ENCODE peak calls at places on chromosomes 6 and 20, in four cellular contexts. N, T, K and U are unnamed samples.

GRCh38 chr6:52568320-52568719 is 8.5 kb downstream of the TRAM2 start:
- DNase-seq in N (no peak), T (no peak), K (no peak), U (no peak)

GRCh38 chr6:133983099-133983939 is 30.3 kb downstream of the TBPL1 start:
- DNase-seq in N (no peak), T (peak), K (no peak), U (peak)

GRCh38 chr20:19269737-19270325 is 57.4 kb downstream of the SLC24A3 start:
- DNase-seq in N (no peak), T (no peak), K (peak), U (no peak)

GRCh38 chr20:56631318-56631989 is 2.3 kb downstream of the TFAP2C start:
- DNase-seq in N (no peak), T (no peak), K (no peak), U (no peak)

GRCh38 chr6:3911614-3912336 is 62.6 kb downstream of the FAM50B start:
- DNase-seq in N (no peak), T (no peak), K (peak), U (no peak)

GRCh38 chr20:57973886-57974285 is 254.6 kb downstream of the ANKRD60 start:
- DNase-seq in N (no peak), T (no peak), K (no peak), U (no peak)

GRCh38 chr6:52255434-52255833 is 11.1 kb upstream of the IL17F start:
- DNase-seq in N (no peak), T (no peak), K (no peak), U (no peak)

GRCh38 chr20:23666698-23667097 is 22.1 kb downstream of the CST4 start:
- DNase-seq in N (no peak), T (no peak), K (no peak), U (no peak)

GRCh38 chr6:123808556-123808955 is 4.9 kb downstream of the NKAIN2 start:
- DNase-seq in N (no peak), T (no peak), K (no peak), U (no peak)

GRCh38 chr6:14635195-14635594 is 517.6 kb downstream of the CD83 start:
- DNase-seq in N (no peak), T (no peak), K (no peak), U (no peak)

GRCh38 chr20:51529758-51530157 is 12.8 kb downstream of the NFATC2 start:
- DNase-seq in N (peak), T (no peak), K (no peak), U (no peak)

GRCh38 chr6:22368794-22369193 is 72.0 kb upstream of the PRL start:
- DNase-seq in N (no peak), T (no peak), K (no peak), U (no peak)

GRCh38 chr20:51054233-51054632 is 31.3 kb upstream of the KCNG1 start:
- DNase-seq in N (no peak), T (no peak), K (no peak), U (no peak)

GRCh38 chr20:17557675-17558006 is 12.2 kb upstream of the DSTN start:
- DNase-seq in N (no peak), T (no peak), K (peak), U (no peak)

GRCh38 chr6:45156075-45156474 is 172.1 kb upstream of the RUNX2 start:
- DNase-seq in N (no peak), T (no peak), K (no peak), U (no peak)

GRCh38 chr20:58713801-58714339 is 21.3 kb downstream of the NPEPL1 start:
- DNase-seq in N (no peak), T (no peak), K (no peak), U (no peak)

GRCh38 chr6:68559052-68559451 is 76.0 kb upstream of the ADGRB3 start:
- DNase-seq in N (no peak), T (no peak), K (no peak), U (no peak)

GRCh38 chr6:118724211-118724610 is 72.8 kb upstream of the CEP85L start:
- DNase-seq in N (no peak), T (no peak), K (no peak), U (no peak)

GRCh38 chr20:41746635-41747034 is 128.5 kb upstream of the CHD6 start:
- DNase-seq in N (no peak), T (no peak), K (no peak), U (no peak)

GRCh38 chr6:130602151-130602770 is 224.9 kb upstream of the SMLR1 start:
- DNase-seq in N (no peak), T (no peak), K (peak), U (no peak)

GRCh38 chr6:111283707-111284106 is 196.4 kb downstream of the SLC16A10 start:
- DNase-seq in N (no peak), T (no peak), K (no peak), U (no peak)

GRCh38 chr6:37827603-37828265 is 8.2 kb downstream of the ZFAND3 start:
- DNase-seq in N (no peak), T (no peak), K (no peak), U (no peak)

GRCh38 chr20:38272961-38273360 is 12.4 kb upstream of the KIAA1755 start:
- DNase-seq in N (no peak), T (no peak), K (peak), U (no peak)

GRCh38 chr20:58199058-58199457 is 29.4 kb downstream of the ANKRD60 start:
- DNase-seq in N (no peak), T (no peak), K (no peak), U (no peak)

GRCh38 chr20:57215826-57216471 is 50.5 kb downstream of the BMP7 start:
- DNase-seq in N (no peak), T (no peak), K (no peak), U (no peak)

GRCh38 chr6:134495203-134495892 is 177.4 kb upstream of the SGK1 start:
- DNase-seq in N (no peak), T (no peak), K (no peak), U (no peak)

GRCh38 chr6:139253656-139254055 is 38.1 kb downstream of the TXLNB start:
- DNase-seq in N (no peak), T (no peak), K (no peak), U (no peak)

DNA sequence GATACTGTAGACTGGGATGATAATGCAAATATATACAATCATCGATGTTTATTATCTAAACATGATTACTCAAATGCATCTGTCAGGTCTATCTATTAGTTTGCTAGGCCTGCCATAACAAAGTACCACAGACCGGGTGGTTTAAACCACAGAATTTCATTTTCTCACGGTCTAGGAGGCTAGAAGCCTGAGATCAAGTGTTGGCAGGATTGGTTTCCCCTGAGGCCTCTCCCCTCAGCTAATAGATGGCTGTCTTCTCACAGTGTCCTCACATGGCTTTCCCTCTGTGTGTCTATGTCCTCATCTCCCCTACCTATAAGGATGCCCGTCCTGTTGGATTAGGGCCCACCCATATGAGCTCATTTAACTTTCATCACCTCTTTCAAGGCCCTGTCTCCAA is 512.6 kb upstream of the SLC35B3 start:
- DNase-seq in N (no peak), T (no peak), K (no peak), U (no peak)
- TF ChIP-seq CTCF in N (no peak), T (no peak), K (no peak), U (no peak)

GRCh38 chr20:3011752-3012151 is 31.7 kb upstream of the GNRH2 start:
- DNase-seq in N (no peak), T (no peak), K (no peak), U (no peak)

GRCh38 chr20:3010985-3011723 is 32.3 kb upstream of the GNRH2 start:
- DNase-seq in N (no peak), T (no peak), K (peak), U (no peak)

GRCh38 chr20:3013771-3014170 is 29.7 kb upstream of the GNRH2 start:
- DNase-seq in N (no peak), T (no peak), K (no peak), U (no peak)
- TF ChIP-seq CTCF in N (no peak), T (no peak), K (no peak), U (no peak)

GRCh38 chr6:97726378-97726777 is 443.4 kb upstream of the MMS22L start:
- DNase-seq in N (no peak), T (no peak), K (no peak), U (no peak)
- TF ChIP-seq CTCF in N (no peak), T (no peak), K (no peak), U (no peak)

DNA sequence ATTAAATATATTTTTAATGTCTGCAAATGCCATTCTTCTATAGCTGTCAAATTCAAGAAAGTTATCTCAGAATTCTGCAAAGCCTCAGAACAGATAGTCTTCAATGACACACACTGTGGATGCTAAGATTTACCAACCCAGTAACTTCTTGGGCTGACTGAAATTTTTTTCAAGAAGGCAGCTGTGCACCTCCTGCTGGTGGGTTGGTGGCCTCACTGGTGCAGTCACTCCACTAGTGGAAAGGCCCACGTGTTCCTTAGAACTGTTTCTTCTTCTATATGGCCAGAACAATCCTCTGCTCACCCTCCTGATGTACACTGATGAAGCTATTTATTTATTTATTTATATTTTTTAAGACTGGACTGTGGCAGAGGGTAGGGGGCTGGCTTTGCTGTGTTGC is 28.1 kb upstream of the MTCL3 start:
- DNase-seq in N (no peak), T (no peak), K (peak), U (no peak)
- TF ChIP-seq CTCF in N (no peak), T (peak), K (peak), U (peak)

DNA sequence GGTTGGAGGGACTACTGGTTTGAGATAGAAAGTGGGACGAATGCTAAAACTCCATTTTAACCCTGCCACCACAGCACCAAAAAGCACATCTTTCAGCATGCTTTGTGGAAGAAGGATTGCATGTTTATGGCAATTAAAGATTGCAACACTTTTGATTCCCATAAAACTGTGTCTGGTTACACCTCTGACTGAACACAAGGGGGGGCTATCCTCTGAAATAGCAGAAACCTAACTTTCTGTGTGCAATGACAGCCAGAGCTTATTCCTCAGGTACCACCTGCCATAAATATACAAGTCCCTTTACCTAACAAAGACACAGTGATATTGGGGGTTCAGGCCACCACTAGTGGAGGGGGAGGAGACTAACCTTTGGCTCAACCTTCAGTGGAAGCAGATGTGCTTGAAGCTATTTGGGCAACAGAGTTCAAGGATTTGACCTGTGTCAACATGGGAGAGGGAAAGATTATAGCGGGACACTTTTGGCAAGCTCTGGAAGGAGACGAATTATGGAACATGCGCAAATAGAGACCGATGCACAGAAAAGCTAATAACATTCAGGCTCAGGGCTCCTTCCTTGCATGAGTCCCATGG is 9.6 kb upstream of the PLG start:
- DNase-seq in N (no peak), T (no peak), K (no peak), U (no peak)
- TF ChIP-seq CTCF in N (no peak), T (no peak), K (no peak), U (no peak)

DNA sequence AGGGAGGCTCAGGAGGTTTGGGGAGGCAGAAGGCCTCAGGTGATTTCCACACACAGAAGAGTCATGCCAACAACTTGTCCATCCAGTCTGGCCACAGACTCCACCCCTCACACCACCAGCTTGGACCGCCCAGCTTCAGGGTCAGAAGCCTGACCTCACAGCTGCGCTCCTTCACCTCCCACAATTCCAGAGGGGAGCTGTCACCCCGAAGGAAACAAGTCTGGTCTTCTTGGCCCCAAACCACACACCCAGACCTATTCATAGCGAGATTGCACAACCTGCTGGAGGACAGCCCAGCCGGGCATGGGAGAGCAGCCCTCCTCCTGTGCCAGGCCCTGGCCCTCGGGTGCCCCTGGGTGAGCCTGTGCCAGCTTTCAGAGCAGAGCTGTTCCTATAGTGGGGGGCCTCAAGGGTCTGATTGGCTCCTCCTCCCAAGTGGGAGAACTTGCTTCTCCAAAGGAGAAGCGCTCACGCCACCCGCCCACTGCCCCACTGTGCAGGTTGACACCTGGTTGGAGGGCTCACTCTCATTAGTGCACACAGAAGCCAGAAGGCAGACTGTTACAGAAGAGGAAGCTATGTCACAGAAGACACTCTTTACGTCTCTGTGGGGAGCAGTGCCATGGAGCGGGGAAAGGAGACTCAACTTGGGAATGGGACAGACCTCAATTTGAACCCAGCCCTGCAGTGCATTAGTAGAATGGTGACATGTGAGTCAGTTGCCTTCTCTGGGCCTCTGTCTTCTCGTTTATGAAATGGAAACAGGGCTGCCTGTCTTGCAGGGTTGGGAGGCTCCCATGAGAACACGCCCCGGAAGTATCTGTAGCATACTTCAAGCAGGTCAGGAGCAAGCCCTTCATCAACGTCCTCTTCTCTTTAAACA is 128.8 kb downstream of the FOXO3 start:
- DNase-seq in N (no peak), T (peak), K (peak), U (peak)
- TF ChIP-seq CTCF in N (no peak), T (no peak), K (no peak), U (no peak)

GRCh38 chr6:55985309-55985708 is 109.9 kb upstream of the BMP5 start:
- DNase-seq in N (no peak), T (no peak), K (no peak), U (no peak)

GRCh38 chr6:55977959-55978358 is 102.6 kb upstream of the BMP5 start:
- DNase-seq in N (no peak), T (no peak), K (no peak), U (no peak)

GRCh38 chr6:55983861-55984260 is 108.5 kb upstream of the BMP5 start:
- DNase-seq in N (no peak), T (no peak), K (no peak), U (no peak)

DNA sequence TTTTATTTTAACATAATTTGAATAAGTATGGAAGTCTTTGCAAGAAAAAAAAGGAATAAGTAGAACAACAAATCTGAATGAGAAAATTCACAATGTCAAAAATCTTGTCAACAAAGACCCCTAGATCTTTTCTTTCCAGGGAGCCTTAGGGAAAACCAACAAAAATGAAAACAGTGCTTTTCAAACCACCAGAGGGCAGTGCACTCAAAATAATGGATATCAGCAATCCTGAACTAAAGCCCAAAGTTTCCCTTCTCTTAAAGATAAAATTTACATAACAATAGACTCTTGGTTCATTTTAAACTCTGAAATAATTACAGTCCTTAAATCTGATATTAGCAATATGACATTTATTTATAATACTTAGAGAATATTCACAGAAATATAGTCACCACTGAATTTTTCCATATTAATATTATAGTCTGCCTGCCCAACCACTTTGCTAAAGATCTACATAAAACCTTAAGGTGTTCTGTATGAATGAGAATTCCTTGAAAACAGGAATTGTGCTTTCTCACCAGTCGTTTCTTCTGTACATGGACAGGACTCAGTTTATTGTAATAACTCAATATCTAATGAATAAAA is 105.3 kb upstream of the BMP5 start:
- DNase-seq in N (no peak), T (no peak), K (peak), U (no peak)
- TF ChIP-seq CTCF in N (no peak), T (peak), K (peak), U (peak)